ENCODE peak calls at places on chromosome 22, in five cellular contexts. V, M, N, G and K are unnamed samples.

GRCh38 chr22:22576244-22576988 is 17.4 kb upstream of the PRAME start:
- DNase-seq in G (peak; percentile 94), V (no peak), M (peak; percentile 16), N (no peak), K (peak; percentile 71)

GRCh38 chr22:23888615-23889401 is 5.4 kb upstream of the MIF start:
- DNase-seq in G (peak; percentile 59), V (no peak), N (no peak), M (peak; percentile 57), K (no peak)

GRCh38 chr22:23926561-23926960 is 32.4 kb downstream of the MIF start:
- DNase-seq in N (no peak), M (no peak), G (no peak), V (no peak), K (no peak)

GRCh38 chr22:22461583-22461982 is 47.0 kb downstream of the ZNF280B start:
- DNase-seq in M (no peak), N (no peak), V (no peak), G (no peak), K (no peak)

GRCh38 chr22:41407433-41407832 is 25.7 kb downstream of the TEF start:
- DNase-seq in G (no peak), N (no peak), M (no peak), V (no peak), K (no peak)

GRCh38 chr22:38802671-38803121 is 8.8 kb upstream of the DNAL4 start:
- DNase-seq in V (no peak), M (peak; percentile 86), G (peak; percentile 52), N (no peak), K (peak; percentile 8)

GRCh38 chr22:50085211-50085999 is at the start of gene MLC1:
- DNase-seq in G (peak; percentile 40), M (no peak), V (no peak), N (no peak), K (no peak)

GRCh38 chr22:45210577-45211431 is 29.9 kb downstream of the KIAA0930 start:
- DNase-seq in G (no peak), N (no peak), M (no peak), V (no peak), K (no peak)

DNA sequence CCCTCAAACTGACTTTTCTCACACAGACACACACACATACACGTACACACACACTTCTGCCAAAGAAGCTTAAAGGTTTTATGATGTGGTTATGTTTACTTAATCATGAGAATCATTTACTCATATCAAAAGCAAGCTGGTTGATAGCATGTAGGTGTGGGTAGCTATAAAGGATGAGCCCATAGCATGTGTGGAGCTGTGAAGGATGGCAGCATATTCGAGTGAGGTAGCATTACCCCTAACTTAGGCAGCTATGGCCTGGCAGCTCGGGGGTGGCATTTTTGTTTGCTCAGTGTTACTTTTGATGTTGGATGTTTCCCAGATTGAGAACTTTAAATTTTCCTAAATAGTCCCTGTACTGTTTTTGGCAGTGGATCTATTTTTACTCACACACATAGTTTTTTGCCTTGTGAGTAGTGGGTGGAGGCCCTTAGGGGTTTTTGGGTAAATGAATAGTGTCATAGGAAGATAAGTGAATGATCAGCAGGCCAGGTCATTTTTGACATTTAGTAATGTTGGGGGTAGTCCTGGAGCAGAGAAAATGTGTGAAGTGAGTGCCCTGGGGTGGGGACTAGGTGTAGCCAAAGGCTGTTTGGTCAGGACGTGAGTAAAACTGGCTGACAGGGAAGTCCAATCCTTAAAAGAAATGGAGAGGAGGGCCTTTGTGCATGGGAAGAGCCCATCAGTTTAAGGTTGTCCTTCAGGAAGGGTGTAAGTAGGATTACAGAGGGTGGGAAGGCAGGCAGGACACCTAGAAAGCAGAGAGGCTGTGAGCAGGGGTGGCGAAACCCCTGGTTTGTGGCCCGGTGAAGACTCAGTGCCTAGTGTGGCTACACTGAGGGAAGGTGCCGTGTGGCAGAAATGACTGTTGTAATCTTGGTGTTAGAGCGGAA is 7.1 kb downstream of the YWHAH start:
- DNase-seq in N (no peak), G (no peak), M (no peak), V (no peak), K (no peak)
- H3K4me1 ChIP-seq in N (peaks cover 70% of the 10 kb centered on the region), G (peaks cover 3% of the 10 kb centered on the region), M (peaks cover 6% of the 10 kb centered on the region), V (peaks cover 58% of the 10 kb centered on the region), K (peaks cover 2% of the 10 kb centered on the region)

GRCh38 chr22:43941449-43941848 is 13.8 kb upstream of the SAMM50 start:
- DNase-seq in M (no peak), N (no peak), G (no peak), V (no peak), K (no peak)

GRCh38 chr22:43946391-43946680 is 8.9 kb upstream of the SAMM50 start:
- DNase-seq in N (no peak), V (no peak), M (no peak), G (no peak), K (no peak)

GRCh38 chr22:43948836-43949235 is 6.4 kb upstream of the SAMM50 start:
- DNase-seq in G (no peak), N (no peak), V (no peak), M (no peak), K (no peak)

GRCh38 chr22:43944670-43945430 is 10.4 kb upstream of the SAMM50 start:
- DNase-seq in M (no peak), N (no peak), V (no peak), G (no peak), K (no peak)

GRCh38 chr22:43945632-43946390 is 9.4 kb upstream of the SAMM50 start:
- DNase-seq in V (no peak), G (peak; percentile 90), N (peak; percentile 47), M (peak; percentile 69), K (peak; percentile 70)
- H3K4me3 ChIP-seq in V (no peak overlapping the region), G (no peak overlapping the region), N (no peak overlapping the region), M (no peak overlapping the region), K (no peak overlapping the region)

DNA sequence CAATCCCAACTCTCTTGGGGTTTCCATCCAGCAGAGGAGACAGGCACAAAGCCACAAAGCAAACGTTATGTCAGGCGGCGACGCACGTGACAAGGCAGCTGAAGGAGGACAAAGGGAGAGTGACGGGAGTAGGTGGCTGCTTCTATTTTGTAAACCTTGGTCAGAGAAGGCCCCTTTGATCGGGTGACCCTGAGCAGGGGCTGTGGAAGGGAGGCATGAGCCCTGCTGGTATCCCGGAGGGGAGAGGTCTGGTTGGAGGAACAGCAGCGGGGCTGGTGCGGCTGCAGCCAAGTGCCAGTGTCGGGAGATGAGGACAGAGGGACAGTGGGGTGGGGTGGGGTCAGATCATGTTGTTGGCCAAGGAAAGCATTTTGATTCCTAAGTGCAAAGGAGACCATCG is 17.2 kb upstream of the RFPL3 start:
- DNase-seq in G (peak; percentile 43), V (no peak), M (no peak), N (no peak), K (no peak)
- H3K4me1 ChIP-seq in G (peaks cover 3% of the 10 kb centered on the region), V (peaks cover 5% of the 10 kb centered on the region), M (peaks cover 6% of the 10 kb centered on the region), N (no peaks in the 10 kb centered on the region), K (no peaks in the 10 kb centered on the region)

GRCh38 chr22:42996646-42997365 is 18.1 kb downstream of the PACSIN2 start:
- DNase-seq in M (no peak), N (no peak), G (no peak), V (no peak), K (no peak)

GRCh38 chr22:42994276-42994916 is 20.6 kb downstream of the PACSIN2 start:
- DNase-seq in V (no peak), G (no peak), M (no peak), N (no peak), K (peak; percentile 35)

GRCh38 chr22:42993651-42994275 is 21.2 kb downstream of the PACSIN2 start:
- DNase-seq in M (peak; percentile 60), V (no peak), G (no peak), N (no peak), K (peak; percentile 84)

GRCh38 chr22:42992886-42993479 is 22.0 kb downstream of the PACSIN2 start:
- DNase-seq in M (no peak), N (no peak), V (no peak), G (no peak), K (no peak)

GRCh38 chr22:42994917-42995562 is 19.9 kb downstream of the PACSIN2 start:
- DNase-seq in N (no peak), G (no peak), V (no peak), M (peak; percentile 96), K (peak; percentile 79)
- H3K4me3 ChIP-seq in N (no peak overlapping the region), G (no peak overlapping the region), V (peak overlapping the region; percentile 49), M (peak overlapping the region; percentile 65), K (peak overlapping the region; percentile 28)